ENCODE peak calls at places on chromosomes 12 and 14, in four cellular contexts. M is K562, Z is IMR-90, D is GM12878. I is an unnamed sample.

GRCh38 chr12:65656904-65657351 is 167.4 kb upstream of the HMGA2 start:
- DNase-seq in M (peak), Z (peak), D (no peak), I (peak)

GRCh38 chr12:69101505-69101904 is 137.9 kb upstream of the CPSF6 start:
- DNase-seq in M (no peak), Z (no peak), D (no peak), I (peak)

GRCh38 chr12:57433370-57433769 is 1.2 kb upstream of the INHBC start:
- DNase-seq in M (no peak), Z (no peak), D (no peak), I (no peak)

GRCh38 chr12:90078344-90078743 is 369.7 kb upstream of the ATP2B1 start:
- DNase-seq in M (no peak), Z (no peak), D (no peak), I (no peak)

GRCh38 chr12:19410639-19411184 is 28.6 kb upstream of the AEBP2 start:
- DNase-seq in M (no peak), Z (no peak), D (no peak), I (no peak)

GRCh38 chr12:2944401-2945047 is 14.7 kb upstream of the TEAD4 start:
- DNase-seq in M (peak), Z (peak), D (peak), I (peak)

GRCh38 chr12:39329876-39330275 is 113.0 kb downstream of the KIF21A start:
- DNase-seq in M (no peak), Z (no peak), D (no peak), I (no peak)

GRCh38 chr14:83208346-83208745 is 1674.7 kb upstream of the SEL1L start:
- DNase-seq in M (no peak), Z (peak), D (no peak), I (peak)

GRCh38 chr12:52157566-52158150 is 34.2 kb downstream of the KRT80 start:
- DNase-seq in M (no peak), Z (no peak), D (no peak), I (no peak)

GRCh38 chr12:20063116-20063515 is 305.2 kb upstream of the PDE3A start:
- DNase-seq in M (no peak), Z (peak), D (no peak), I (no peak)

GRCh38 chr14:73173092-73173735 is 36.9 kb downstream of the PSEN1 start:
- DNase-seq in M (peak), Z (peak), D (no peak), I (peak)
- TF ChIP-seq ELK1 in M (no peak), Z (no peak), D (no peak), I (no peak)

DNA sequence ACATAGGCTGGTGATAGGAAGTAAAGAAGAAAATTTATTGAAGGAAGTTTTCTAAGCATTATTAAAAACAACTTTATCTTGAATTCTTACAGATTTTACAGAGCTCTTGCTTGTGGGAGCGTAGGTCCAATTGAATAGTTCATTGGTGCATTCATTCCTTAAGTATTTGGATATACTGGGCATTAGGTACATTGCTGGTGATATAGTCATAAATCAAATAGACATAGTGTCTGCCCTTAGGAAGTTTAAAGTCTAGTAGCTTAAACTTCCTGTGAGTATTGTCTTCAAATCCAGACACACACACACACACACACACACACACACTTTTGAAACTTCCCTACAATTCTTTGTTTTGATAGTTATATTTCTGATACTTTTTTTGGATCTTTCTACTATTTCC is 226.7 kb downstream of the FUT8 start:
- DNase-seq in M (no peak), Z (peak), D (no peak), I (no peak)
- TF ChIP-seq CTCF in M (no peak), Z (no peak), D (no peak), I (no peak)

DNA sequence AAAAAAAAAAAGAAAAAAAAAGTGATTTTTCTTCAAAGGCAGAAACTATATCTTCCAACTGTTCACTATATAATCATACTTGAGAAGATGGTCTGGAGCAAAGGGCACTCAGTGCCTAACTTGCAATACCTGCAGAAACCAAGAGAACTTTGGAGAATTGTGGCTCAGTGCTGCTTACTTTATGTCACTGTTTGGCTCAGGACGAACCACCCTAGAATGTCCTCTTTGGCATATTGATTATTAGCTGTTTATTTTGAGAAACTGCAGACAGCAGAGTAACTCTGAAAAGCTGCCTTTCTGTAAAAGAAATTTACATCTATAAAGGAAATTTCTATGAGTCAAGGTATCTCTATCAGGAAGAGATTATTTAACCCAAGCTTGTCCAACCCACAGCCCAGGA is 100.2 kb downstream of the BBS10 start:
- DNase-seq in M (no peak), Z (no peak), D (no peak), I (no peak)
- TF ChIP-seq ELK1 in M (no peak), Z (no peak), D (no peak), I (no peak)

GRCh38 chr12:17809206-17809605 is 280.8 kb downstream of the RERGL start:
- DNase-seq in M (no peak), Z (no peak), D (no peak), I (no peak)
- TF ChIP-seq CTCF in M (no peak), Z (no peak), D (no peak), I (no peak)

GRCh38 chr12:13603951-13604350 is 377.5 kb downstream of the GRIN2B start:
- DNase-seq in M (no peak), Z (no peak), D (no peak), I (no peak)

GRCh38 chr12:13597166-13597565 is 384.2 kb downstream of the GRIN2B start:
- DNase-seq in M (no peak), Z (no peak), D (no peak), I (no peak)

GRCh38 chr12:13606290-13606689 is 375.1 kb downstream of the GRIN2B start:
- DNase-seq in M (peak), Z (no peak), D (no peak), I (no peak)

GRCh38 chr12:13597837-13598236 is 383.6 kb downstream of the GRIN2B start:
- DNase-seq in M (no peak), Z (no peak), D (no peak), I (no peak)

DNA sequence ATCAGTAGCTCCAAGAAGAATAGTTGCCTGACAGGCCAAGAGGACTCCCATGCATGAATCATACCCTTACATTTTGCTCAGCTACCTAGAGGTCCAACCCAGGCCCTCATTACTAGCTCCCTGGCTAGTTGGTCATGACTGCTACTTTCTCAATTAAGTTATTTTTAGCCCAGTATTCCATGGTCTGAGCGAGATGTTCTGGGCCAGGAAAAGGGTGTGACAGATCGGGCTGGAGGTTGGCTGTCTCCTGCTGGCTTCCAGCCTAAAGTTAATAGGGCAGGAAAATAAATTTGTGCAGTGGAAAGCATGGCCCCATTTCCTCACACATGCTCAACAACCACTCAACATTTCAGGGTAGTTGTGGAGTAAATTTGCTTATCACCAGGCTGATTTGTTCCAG is 379.2 kb downstream of the GRIN2B start:
- DNase-seq in M (no peak), Z (no peak), D (no peak), I (no peak)
- TF ChIP-seq ELK1 in M (no peak), Z (no peak), D (no peak), I (no peak)

DNA sequence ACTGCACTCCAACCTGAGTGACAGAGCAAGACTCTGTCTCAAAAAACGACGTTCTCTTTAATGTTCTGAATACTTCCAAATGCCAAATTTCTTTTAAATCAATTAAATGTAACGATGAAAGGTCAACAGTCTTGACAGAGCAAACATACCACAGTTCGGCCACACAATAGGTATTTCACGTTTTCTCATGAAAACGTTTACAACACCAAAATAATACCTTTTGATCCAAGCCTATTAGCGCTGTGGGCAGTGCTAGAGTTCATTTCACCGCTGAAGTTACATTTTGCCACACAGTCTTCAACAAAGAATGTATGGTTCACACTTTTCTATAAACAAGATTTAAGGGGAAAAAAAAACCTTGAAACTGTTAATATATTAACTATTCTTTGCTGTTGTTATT is 122.1 kb downstream of the MED13L start:
- DNase-seq in M (no peak), Z (no peak), D (no peak), I (no peak)
- TF ChIP-seq CTCF in M (no peak), Z (no peak), D (no peak), I (no peak)

GRCh38 chr12:53558631-53559030 is 51.3 kb upstream of the NPFF start:
- DNase-seq in M (no peak), Z (no peak), D (no peak), I (no peak)
- TF ChIP-seq ELK1 in M (no peak), Z (no peak), D (no peak), I (no peak)

I was measured in A549.